ENCODE peak calls at places on chromosomes 12 and 14, in eight cellular contexts. R is CD4-positive, alpha-beta memory T cell; U is MM.1S; B is A549; M is CD8-positive, alpha-beta T cell; G is astrocyte of the spinal cord; V is BJ; Q is ascending aorta. H is an unnamed sample.

GRCh38 chr12:2054091-2055018 is 1.6 kb downstream of the CACNA1C start:
- DNase-seq in R (no peak), M (no peak), G (no peak), U (no peak), B (no peak), V (no peak), Q (no peak), H (no peak)

GRCh38 chr12:124411953-124412645 is 117.2 kb downstream of the RFLNA start:
- DNase-seq in B (no peak), U (no peak), G (no peak), M (no peak), R (no peak), V (no peak), Q (no peak), H (no peak)

GRCh38 chr14:67547224-67547780 is 14.2 kb downstream of the PLEKHH1 start:
- DNase-seq in U (no peak), M (no peak), V (no peak), R (no peak), G (no peak), Q (no peak), B (no peak), H (no peak)

GRCh38 chr14:68729556-68729955 is 63.3 kb downstream of the ZFP36L1 start:
- DNase-seq in V (no peak), Q (no peak), G (no peak), M (no peak), B (no peak), U (no peak), R (no peak), H (peak; percentile 55)

GRCh38 chr14:91649930-91650329 is 82.0 kb downstream of the CATSPERB start:
- DNase-seq in U (peak; percentile 27), M (peak; percentile 23), G (peak; percentile 16), Q (no peak), B (peak; percentile 43), V (no peak), R (peak; percentile 9), H (peak; percentile 60)

GRCh38 chr12:65830305-65830704 is 6.0 kb downstream of the HMGA2 start:
- DNase-seq in V (no peak), Q (no peak), G (peak; percentile 59), B (no peak), M (no peak), R (no peak), U (no peak), H (no peak)

GRCh38 chr14:53924754-53925153 is 31.9 kb downstream of the BMP4 start:
- DNase-seq in U (no peak), R (no peak), Q (no peak), V (peak; percentile 88), G (peak; percentile 90), M (no peak), B (peak; percentile 8), H (no peak)

GRCh38 chr14:71855399-71856036 is 76.7 kb upstream of the RGS6 start:
- DNase-seq in R (peak; percentile 8), G (peak; percentile 69), U (peak; percentile 33), Q (peak; percentile 75), M (peak; percentile 44), B (peak; percentile 46), V (peak; percentile 5), H (peak; percentile 51)

GRCh38 chr12:87928046-87928445 is 101.2 kb downstream of the C12orf50 start:
- DNase-seq in R (no peak), U (no peak), Q (no peak), M (no peak), B (no peak), G (no peak), V (no peak), H (no peak)

GRCh38 chr12:45718306-45718705 is 11.2 kb upstream of the ARID2 start:
- DNase-seq in R (no peak), G (no peak), M (no peak), Q (no peak), B (no peak), V (no peak), U (no peak), H (no peak)

GRCh38 chr12:45721954-45722353 is 7.6 kb upstream of the ARID2 start:
- DNase-seq in M (no peak), V (no peak), R (no peak), Q (no peak), U (no peak), B (no peak), G (no peak), H (no peak)

GRCh38 chr12:45720069-45720468 is 9.4 kb upstream of the ARID2 start:
- DNase-seq in M (no peak), G (no peak), Q (no peak), B (no peak), U (no peak), V (no peak), R (no peak), H (no peak)

GRCh38 chr12:45725631-45726593 is 3.6 kb upstream of the ARID2 start:
- DNase-seq in B (peak; percentile 46), R (peak; percentile 62), V (no peak), Q (no peak), U (peak; percentile 62), M (peak; percentile 30), G (peak; percentile 62), H (peak; percentile 67)

DNA sequence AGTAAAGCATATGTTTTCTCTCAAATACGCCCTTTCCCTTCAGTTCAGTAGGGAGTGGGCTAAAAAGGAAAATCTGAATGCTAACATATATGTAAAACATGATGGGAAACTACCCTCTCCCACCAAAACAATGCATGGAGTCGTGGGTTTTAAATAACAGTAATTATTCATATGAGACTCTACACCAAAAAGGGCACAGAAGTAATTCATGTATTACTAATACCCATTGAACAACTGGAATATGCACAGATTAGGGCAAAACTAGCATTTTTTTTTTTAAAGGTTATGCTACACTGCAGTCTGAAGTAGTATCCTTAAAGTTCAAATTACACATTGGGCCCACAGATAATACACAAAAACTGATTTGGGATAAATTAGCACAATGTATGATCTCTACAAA is 8.1 kb upstream of the ARID2 start:
- DNase-seq in U (no peak), M (no peak), V (no peak), G (no peak), B (no peak), R (no peak), Q (no peak), H (no peak)
- H3K4me3 ChIP-seq in U (no peak overlapping the region), M (no peak overlapping the region), V (no peak overlapping the region), G (no peak overlapping the region), B (no peak overlapping the region), R (no peak overlapping the region), Q (no peak overlapping the region), H (no peak overlapping the region)

DNA sequence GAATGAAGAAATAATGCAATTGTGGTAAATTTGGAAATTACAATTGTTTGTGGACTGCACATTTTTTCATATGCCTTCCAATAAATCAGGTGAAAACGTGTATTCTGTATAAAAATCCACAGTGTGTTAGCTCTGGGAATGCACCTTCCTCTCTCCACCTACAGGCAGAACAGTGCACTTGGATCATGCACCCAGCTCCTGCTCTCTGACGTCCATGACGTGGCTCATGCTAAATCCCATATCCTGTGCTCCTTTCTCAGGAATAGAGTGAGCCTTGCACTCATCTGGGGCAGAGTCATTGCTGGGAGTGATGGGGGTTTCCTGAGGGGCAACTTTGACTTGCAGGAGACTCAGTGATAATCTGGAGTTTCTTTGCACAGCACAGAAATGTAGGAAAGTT is 1282.1 kb downstream of the TMEM121 start:
- DNase-seq in V (no peak), Q (no peak), G (no peak), U (no peak), M (no peak), B (no peak), R (no peak), H (no peak)
- H3K4me3 ChIP-seq in V (no peak overlapping the region), Q (no peak overlapping the region), G (no peak overlapping the region), U (no peak overlapping the region), M (no peak overlapping the region), B (no peak overlapping the region), R (no peak overlapping the region), H (no peak overlapping the region)

GRCh38 chr12:46366771-46367170 is 5.8 kb downstream of the SLC38A2 start:
- DNase-seq in U (no peak), G (no peak), V (no peak), B (no peak), R (no peak), M (no peak), Q (no peak), H (no peak)

GRCh38 chr12:46367351-46368029 is 5.1 kb downstream of the SLC38A2 start:
- DNase-seq in G (no peak), B (no peak), Q (no peak), R (no peak), M (no peak), U (no peak), V (no peak), H (no peak)

GRCh38 chr12:46364777-46365580 is 7.6 kb downstream of the SLC38A2 start:
- DNase-seq in U (no peak), G (peak; percentile 83), M (no peak), V (no peak), B (no peak), R (no peak), Q (peak; percentile 78), H (peak; percentile 80)

GRCh38 chr12:46364300-46364696 is 8.3 kb downstream of the SLC38A2 start:
- DNase-seq in R (no peak), G (no peak), V (no peak), B (no peak), Q (no peak), U (no peak), M (no peak), H (no peak)

DNA sequence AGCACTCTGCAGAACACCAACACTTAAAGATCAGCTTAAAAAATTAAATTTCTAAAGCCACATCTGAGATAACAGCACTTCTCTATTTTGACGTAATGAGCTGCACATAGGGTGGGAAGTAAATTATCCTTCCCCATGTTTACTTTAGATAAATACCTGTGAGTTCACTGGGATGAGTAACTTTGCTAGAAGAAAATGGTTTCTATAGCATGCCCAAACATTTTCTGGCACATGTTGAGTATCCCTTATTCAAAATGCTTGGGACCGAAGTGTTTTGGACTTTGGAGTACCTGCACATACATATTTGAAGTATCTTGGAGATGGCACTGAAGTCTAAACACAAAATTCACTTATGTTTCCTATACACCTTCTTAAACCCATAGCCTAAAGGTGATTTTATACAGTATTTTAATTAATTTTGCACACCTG is 6.6 kb downstream of the SLC38A2 start:
- DNase-seq in R (no peak), Q (no peak), G (peak; percentile 28), B (no peak), M (no peak), U (no peak), V (no peak), H (peak; percentile 27)
- H3K4me3 ChIP-seq in R (no peak overlapping the region), Q (peak overlapping the region; percentile 34), G (no peak overlapping the region), B (peak overlapping the region; percentile 91), M (no peak overlapping the region), U (no peak overlapping the region), V (peak overlapping the region; percentile 13), H (no peak overlapping the region)

GRCh38 chr12:128932521-128932920 is 79.2 kb downstream of the GLT1D1 start:
- DNase-seq in U (no peak), V (no peak), M (no peak), B (no peak), Q (no peak), R (no peak), G (no peak), H (no peak)

GRCh38 chr12:128929046-128929445 is 75.8 kb downstream of the GLT1D1 start:
- DNase-seq in M (no peak), U (no peak), Q (no peak), R (no peak), G (no peak), B (no peak), V (no peak), H (no peak)

GRCh38 chr12:128933039-128933438 is 79.8 kb downstream of the GLT1D1 start:
- DNase-seq in G (no peak), V (no peak), M (no peak), B (no peak), R (no peak), Q (no peak), U (no peak), H (no peak)

GRCh38 chr12:128930591-128930990 is 77.3 kb downstream of the GLT1D1 start:
- DNase-seq in Q (no peak), V (no peak), R (no peak), B (no peak), U (no peak), M (no peak), G (no peak), H (no peak)

GRCh38 chr12:128928361-128928760 is 75.1 kb downstream of the GLT1D1 start:
- DNase-seq in Q (no peak), V (no peak), R (no peak), G (no peak), U (no peak), M (no peak), B (no peak), H (no peak)
- H3K4me3 ChIP-seq in Q (no peak overlapping the region), V (no peak overlapping the region), R (no peak overlapping the region), G (no peak overlapping the region), U (no peak overlapping the region), M (no peak overlapping the region), B (no peak overlapping the region), H (no peak overlapping the region)

H was measured in small intestine.